ENCODE peak calls at places on chromosomes 6 and 20, in four cellular contexts. E is iPS-NIHi11, T is PC-9, S is MM.1S. M is an unnamed sample.

GRCh38 chr20:62363920-62364851 is 2.9 kb downstream of the LAMA5 start:
- DNase-seq in E (no peak), S (no peak), T (peak; percentile 68), M (no peak)

GRCh38 chr6:84825461-84825860 is 61.1 kb upstream of the TBX18 start:
- DNase-seq in T (no peak), E (no peak), S (no peak), M (no peak)

GRCh38 chr20:57136734-57137133 is 129.7 kb downstream of the BMP7 start:
- DNase-seq in S (no peak), T (no peak), E (no peak), M (no peak)

GRCh38 chr6:112502348-112503130 is 155.4 kb downstream of the RFPL4B start:
- DNase-seq in E (peak; percentile 6), S (no peak), T (no peak), M (no peak)

GRCh38 chr6:28807682-28808280 is 116.0 kb downstream of the TRIM27 start:
- DNase-seq in E (peak; percentile 42), T (peak; percentile 54), S (no peak), M (no peak)

GRCh38 chr20:37575884-37576283 is 48.2 kb upstream of the BLCAP start:
- DNase-seq in E (peak; percentile 59), T (no peak), S (no peak), M (peak; percentile 60)

GRCh38 chr20:46031701-46032254 is 2.8 kb downstream of the SLC12A5 start:
- DNase-seq in T (no peak), S (no peak), E (peak; percentile 85), M (no peak)

GRCh38 chr20:25397827-25398226 is 7.2 kb upstream of the ABHD12 start:
- DNase-seq in S (no peak), E (no peak), T (peak; percentile 84), M (no peak)

GRCh38 chr6:35494161-35494563 is 2.7 kb downstream of the TEAD3 start:
- DNase-seq in S (no peak), T (no peak), E (no peak), M (no peak)

GRCh38 chr6:82251942-82252341 is 4.4 kb upstream of the IBTK start:
- DNase-seq in S (peak; percentile 42), E (no peak), T (no peak), M (peak; percentile 38)

GRCh38 chr6:101114703-101115102 is 233.6 kb upstream of the ASCC3 start:
- DNase-seq in E (peak; percentile 51), T (no peak), S (peak; percentile 45), M (peak; percentile 20)

GRCh38 chr6:156474507-156475120 is 302.6 kb upstream of the ARID1B start:
- DNase-seq in T (no peak), E (no peak), S (no peak), M (peak; percentile 22)

GRCh38 chr6:9554351-9554750 is 860.5 kb downstream of the TFAP2A start:
- DNase-seq in E (no peak), T (no peak), S (no peak), M (no peak)

GRCh38 chr6:165644586-165645266 is 18.3 kb downstream of the PDE10A start:
- DNase-seq in E (no peak), S (no peak), T (no peak), M (no peak)

GRCh38 chr20:44011251-44011940 is 96.7 kb downstream of the TOX2 start:
- DNase-seq in S (no peak), E (no peak), T (no peak), M (no peak)

GRCh38 chr6:142047934-142048592 is 84.7 kb upstream of the GJE1 start:
- DNase-seq in E (no peak), S (no peak), T (no peak), M (no peak)

GRCh38 chr6:117200067-117200466 is 65.3 kb upstream of the VGLL2 start:
- DNase-seq in E (no peak), T (no peak), S (no peak), M (no peak)

GRCh38 chr20:50848846-50849673 is 54.2 kb downstream of the BCAS4 start:
- DNase-seq in E (peak; percentile 59), T (no peak), S (peak; percentile 16), M (peak; percentile 58)

GRCh38 chr6:54717849-54718455 is 128.6 kb upstream of the FAM83B start:
- DNase-seq in E (peak; percentile 48), T (peak; percentile 69), S (peak; percentile 70), M (peak; percentile 18)

GRCh38 chr6:151680846-151681425 is 126.5 kb upstream of the ESR1 start:
- DNase-seq in T (no peak), S (no peak), E (peak; percentile 31), M (no peak)

GRCh38 chr6:164882236-164882635 is 427.2 kb downstream of the C6orf118 start:
- DNase-seq in S (no peak), E (no peak), T (no peak), M (no peak)

GRCh38 chr6:109059148-109059547 is 35.5 kb downstream of the SESN1 start:
- DNase-seq in E (no peak), S (no peak), T (peak; percentile 78), M (no peak)

GRCh38 chr20:62513991-62514390 is 38.2 kb upstream of the GATA5 start:
- DNase-seq in S (no peak), T (no peak), E (no peak), M (no peak)

M was measured in GM10248.